ENCODE peak calls at places on chromosomes 13 and 19, in seven cellular contexts. K is glutamatergic neuron; E is AG04450; P is lower lobe of right lung; C is lung; W is dorsolateral prefrontal cortex; U is CD4-positive, alpha-beta T cell. V is an unnamed sample.

GRCh38 chr13:84946144-84946543 is 853.1 kb downstream of the SLITRK6 start:
- DNase-seq in K (no peak), E (no peak), P (no peak), C (no peak), W (no peak), U (no peak), V (no peak)

GRCh38 chr19:14561249-14561648 is 10.6 kb downstream of the NDUFB7 start:
- DNase-seq in K (no peak), E (no peak), P (no peak), C (no peak), W (no peak), U (no peak), V (no peak)

GRCh38 chr13:77372275-77372674 is 45.4 kb upstream of the MYCBP2 start:
- DNase-seq in K (no peak), E (no peak), P (no peak), C (no peak), W (no peak), U (no peak), V (no peak)

GRCh38 chr19:39211731-39212376 is 7.8 kb upstream of the SYCN start:
- DNase-seq in K (no peak), E (no peak), P (no peak), C (no peak), W (no peak), U (no peak), V (no peak)

GRCh38 chr19:55253842-55254624 is 4.8 kb downstream of the PPP6R1 start:
- DNase-seq in K (no peak), E (no peak), P (no peak), C (no peak), W (no peak), U (peak; percentile 61), V (no peak)

GRCh38 chr13:76845865-76846264 is 40.3 kb downstream of the KCTD12 start:
- DNase-seq in K (no peak), E (no peak), P (no peak), C (no peak), W (no peak), U (no peak), V (no peak)

GRCh38 chr19:46368116-46368515 is 21.2 kb downstream of the PPP5C start:
- DNase-seq in K (no peak), E (no peak), P (no peak), C (no peak), W (no peak), U (no peak), V (peak; percentile 58)

GRCh38 chr19:45615795-45616708 is 14.0 kb upstream of the GPR4 start:
- DNase-seq in K (peak; percentile 96), E (peak; percentile 23), P (peak; percentile 84), C (peak; percentile 80), W (no peak), U (peak; percentile 80), V (no peak)

GRCh38 chr19:46904114-46905060 is 43.6 kb downstream of the ARHGAP35 start:
- DNase-seq in K (no peak), E (peak; percentile 34), P (no peak), C (no peak), W (peak; percentile 23), U (no peak), V (no peak)

GRCh38 chr19:6608950-6609349 is 18.0 kb upstream of the CD70 start:
- DNase-seq in K (no peak), E (no peak), P (no peak), C (no peak), W (no peak), U (no peak), V (no peak)

GRCh38 chr19:41328818-41329220 is 18.8 kb downstream of the CCDC97 start:
- DNase-seq in K (no peak), E (no peak), P (no peak), C (no peak), W (no peak), U (no peak), V (no peak)

DNA sequence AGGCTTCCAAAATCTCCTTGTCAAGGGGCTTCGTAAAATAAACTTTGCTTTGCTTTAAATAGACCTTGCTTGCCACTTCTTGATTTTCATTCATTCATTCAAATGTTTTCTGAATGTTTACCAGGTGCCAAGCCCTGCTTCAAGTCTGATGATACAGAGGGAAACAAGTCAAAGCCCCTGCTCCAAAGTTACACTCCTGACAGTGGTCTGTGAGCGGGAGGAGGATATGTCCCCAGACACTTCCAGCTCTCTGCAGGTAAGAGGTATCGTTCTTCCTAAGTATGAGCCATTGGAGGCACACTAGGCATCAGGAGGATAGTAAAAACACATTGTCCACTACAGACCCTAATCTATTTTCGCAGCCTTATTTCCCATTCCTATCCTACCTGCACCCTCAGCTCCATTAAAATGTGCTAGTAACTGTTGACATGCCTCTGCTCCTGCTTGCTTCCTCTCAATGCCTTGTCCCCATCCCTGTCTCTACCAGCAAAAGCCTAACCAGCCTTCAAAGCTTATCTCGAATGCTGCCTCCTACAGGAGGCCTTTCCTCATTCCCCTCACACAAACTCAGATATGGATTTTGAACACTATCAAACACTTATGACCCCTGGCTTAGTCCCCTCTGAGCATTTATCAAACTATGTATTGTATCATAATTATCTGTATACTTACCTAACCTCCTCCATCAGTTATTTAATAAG is 6.2 kb upstream of the WBP4 start:
- DNase-seq in K (no peak), E (no peak), P (no peak), C (no peak), W (no peak), U (no peak), V (no peak)
- TF ChIP-seq CTCF in K (no peak), E (peak; percentile 32), P (peak; percentile 14), C (no peak), W (peak; percentile 6), U (peak; percentile 19), V (peak; percentile 17)

GRCh38 chr19:30923096-30923495 is 426.1 kb downstream of the TSHZ3 start:
- DNase-seq in K (no peak), E (no peak), P (no peak), C (no peak), W (no peak), U (no peak), V (no peak)

GRCh38 chr19:30920238-30920637 is 429.0 kb downstream of the TSHZ3 start:
- DNase-seq in K (no peak), E (no peak), P (no peak), C (no peak), W (no peak), U (no peak), V (no peak)

GRCh38 chr19:30924670-30925069 is 424.6 kb downstream of the TSHZ3 start:
- DNase-seq in K (no peak), E (no peak), P (no peak), C (no peak), W (no peak), U (no peak), V (no peak)

DNA sequence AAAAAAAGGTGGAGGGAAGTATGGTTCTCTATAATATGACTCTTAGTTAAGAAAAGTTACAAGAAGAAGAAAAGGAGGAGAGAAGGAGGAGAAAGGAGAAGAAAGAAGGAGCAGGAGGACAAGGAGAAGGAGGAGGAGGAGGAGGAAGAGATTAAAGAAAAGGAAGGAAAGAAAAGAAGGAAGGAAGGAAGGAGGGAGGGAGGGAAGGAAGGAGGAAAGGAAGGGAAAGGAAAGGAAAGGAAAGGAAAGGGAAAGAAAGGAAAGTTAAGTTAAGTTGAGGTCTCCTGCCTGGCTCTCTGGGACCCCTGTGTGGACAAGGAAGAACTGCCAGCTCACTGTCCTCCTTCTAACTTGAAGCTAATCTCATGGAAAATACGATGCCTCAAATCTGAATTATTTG is 429.5 kb downstream of the TSHZ3 start:
- DNase-seq in K (no peak), E (no peak), P (no peak), C (no peak), W (no peak), U (no peak), V (no peak)
- TF ChIP-seq CTCF in K (no peak), E (no peak), P (no peak), C (no peak), W (no peak), U (no peak), V (no peak)

GRCh38 chr13:70311175-70311574 is 202.9 kb upstream of the KLHL1 start:
- DNase-seq in K (no peak), E (no peak), P (no peak), C (no peak), W (no peak), U (no peak), V (no peak)

DNA sequence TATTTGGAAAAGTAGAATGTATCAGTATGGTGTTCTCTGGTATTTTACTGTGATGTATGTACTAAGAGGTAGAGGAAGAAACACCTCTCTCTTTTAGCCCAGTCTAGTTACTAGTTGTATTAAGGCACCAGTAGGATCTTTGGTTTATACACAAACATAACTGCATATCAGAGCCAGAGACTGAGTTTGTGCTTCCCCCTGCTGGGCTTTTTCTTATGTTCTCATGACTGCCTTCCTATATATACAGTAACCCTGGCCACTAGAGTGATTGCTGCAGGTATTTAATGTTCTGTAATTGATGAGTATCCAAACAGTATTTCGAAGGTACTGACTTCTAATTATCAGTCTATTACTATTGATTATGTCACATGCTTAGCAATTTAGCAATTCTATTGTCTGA is 202.5 kb upstream of the KLHL1 start:
- DNase-seq in K (no peak), E (no peak), P (no peak), C (no peak), W (no peak), U (no peak), V (no peak)
- TF ChIP-seq CTCF in K (peak; percentile 40), E (no peak), P (no peak), C (no peak), W (peak; percentile 38), U (no peak), V (peak; percentile 56)

GRCh38 chr13:72842991-72843390 is 61.1 kb downstream of the PIBF1 start:
- DNase-seq in K (no peak), E (no peak), P (no peak), C (no peak), W (no peak), U (no peak), V (no peak)

DNA sequence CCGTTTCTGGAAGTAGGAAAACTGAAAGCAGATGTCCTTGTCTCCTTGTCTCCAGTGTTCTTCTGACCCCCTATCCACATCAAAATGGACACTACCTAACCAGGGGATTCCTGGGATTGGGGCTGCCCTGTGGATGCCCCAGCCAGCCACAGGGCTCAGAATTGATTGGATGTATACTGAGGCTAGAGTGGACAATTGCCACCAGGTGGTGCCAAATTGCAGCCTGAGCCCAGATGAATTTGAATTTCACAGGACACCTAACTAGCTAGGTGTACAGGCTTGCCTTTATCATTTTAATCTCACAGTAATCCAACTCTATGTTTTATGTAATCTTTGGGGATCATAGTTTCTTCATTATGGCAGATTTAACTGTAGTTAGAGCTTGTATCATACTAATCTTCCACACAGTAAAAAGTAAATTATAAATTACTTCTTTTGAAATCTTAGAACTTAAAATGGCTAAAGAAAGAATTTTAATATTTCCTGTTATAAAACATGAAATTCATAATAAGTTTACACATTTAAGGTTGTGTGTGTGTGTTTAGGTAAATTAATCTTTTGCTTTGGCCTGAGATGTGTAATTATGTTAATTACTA is 58.0 kb downstream of the PIBF1 start:
- DNase-seq in K (peak; percentile 57), E (peak; percentile 3), P (no peak), C (peak; percentile 38), W (no peak), U (peak; percentile 18), V (no peak)
- TF ChIP-seq CTCF in K (peak; percentile 75), E (peak; percentile 74), P (peak; percentile 64), C (peak; percentile 13), W (peak; percentile 65), U (peak; percentile 61), V (peak; percentile 66)

DNA sequence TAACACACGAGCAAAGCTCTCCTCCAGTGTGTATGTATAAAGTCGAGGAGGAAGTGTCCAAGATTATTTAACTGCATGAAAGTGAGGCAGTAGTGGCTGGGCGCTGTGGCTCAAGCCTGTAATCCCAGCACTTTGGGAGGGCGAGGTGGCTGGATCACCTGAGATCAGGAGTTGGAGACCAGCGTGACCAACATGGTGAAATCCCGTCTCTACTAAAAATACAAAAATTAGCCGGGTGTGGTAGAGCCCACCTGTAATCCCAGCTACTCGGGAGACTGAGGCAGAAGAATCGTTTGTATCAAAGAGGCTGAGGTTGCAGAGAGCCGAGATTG is 1.2 kb upstream of the ZNF20 start:
- DNase-seq in K (no peak), E (no peak), P (no peak), C (no peak), W (no peak), U (no peak), V (no peak)
- TF ChIP-seq CTCF in K (peak; percentile 51), E (no peak), P (no peak), C (no peak), W (no peak), U (peak; percentile 49), V (no peak)

V was measured in D721Med.